ENCODE peak calls at places on chromosomes 13 and 19, in seven cellular contexts. F is breast epithelium, E is tibial artery, O is foreskin fibroblast, D is heart left ventricle, I is HFFc6, K is PC-9. H is an unnamed sample.

GRCh38 chr19:48480151-48480475 is 10.9 kb downstream of the CYTH2 start:
- DNase-seq in F (no peak), O (peak; percentile 73), K (no peak), I (no peak), E (peak; percentile 87), D (peak; percentile 82), H (no peak)

GRCh38 chr19:10830941-10831779 is 4.9 kb downstream of the TMED1 start:
- DNase-seq in F (no peak), D (no peak), K (no peak), E (no peak), O (no peak), I (no peak), H (no peak)

GRCh38 chr19:51485960-51486359 is 7.6 kb downstream of the CEACAM18 start:
- DNase-seq in I (no peak), K (no peak), O (no peak), F (no peak), D (no peak), E (no peak), H (no peak)

GRCh38 chr13:90321281-90321931 is 1026.1 kb upstream of the MIR17HG start:
- DNase-seq in D (no peak), F (no peak), I (no peak), K (no peak), O (no peak), E (no peak), H (no peak)

GRCh38 chr19:8042900-8043299 is 9.7 kb upstream of the CCL25 start:
- DNase-seq in I (no peak), O (no peak), K (no peak), D (no peak), E (no peak), F (no peak), H (peak; percentile 2)

GRCh38 chr13:43448605-43449004 is 338.2 kb downstream of the ENOX1 start:
- DNase-seq in K (no peak), F (no peak), O (no peak), E (no peak), D (no peak), I (no peak), H (no peak)

GRCh38 chr19:49116544-49116943 is 2.4 kb downstream of the LIN7B start:
- DNase-seq in F (no peak), E (no peak), O (no peak), K (no peak), I (no peak), D (no peak), H (no peak)

GRCh38 chr13:38239874-38240273 is 109.8 kb upstream of the UFM1 start:
- DNase-seq in I (no peak), E (no peak), O (no peak), D (no peak), K (no peak), F (no peak), H (no peak)

GRCh38 chr19:42400404-42400803 is 10.3 kb upstream of the CNFN start:
- DNase-seq in I (no peak), F (no peak), E (no peak), K (no peak), O (no peak), D (no peak), H (no peak)

GRCh38 chr13:48412881-48413351 is at the start of gene LPAR6:
- DNase-seq in E (no peak), O (peak; percentile 70), I (peak; percentile 51), D (no peak), K (no peak), F (no peak), H (no peak)

GRCh38 chr19:12611361-12611699 is 610 bp downstream of the ZNF791 start:
- DNase-seq in D (peak; percentile 69), O (peak; percentile 84), I (peak; percentile 77), K (peak; percentile 42), E (peak; percentile 92), F (peak; percentile 76), H (peak; percentile 63)

GRCh38 chr13:92578358-92578757 is 648.2 kb upstream of the GPC6 start:
- DNase-seq in I (no peak), K (no peak), F (no peak), D (no peak), O (no peak), E (no peak), H (no peak)

GRCh38 chr13:61880576-61881283 is 465.1 kb upstream of the PCDH20 start:
- DNase-seq in K (peak; percentile 8), I (no peak), O (no peak), F (no peak), E (no peak), D (no peak), H (no peak)

GRCh38 chr19:16381756-16382401 is 57.3 kb downstream of the KLF2 start:
- DNase-seq in K (no peak), F (peak; percentile 39), E (peak; percentile 99), D (peak; percentile 85), O (peak; percentile 30), I (no peak), H (no peak)

GRCh38 chr19:46546194-46546896 is 50.7 kb upstream of the PNMA8B start:
- DNase-seq in O (peak; percentile 62), E (no peak), F (peak; percentile 41), K (peak; percentile 61), I (peak; percentile 14), D (no peak), H (no peak)

GRCh38 chr19:5644051-5644450 is 21.2 kb downstream of the SAFB start:
- DNase-seq in D (no peak), F (no peak), K (no peak), E (no peak), O (peak; percentile 48), I (peak; percentile 27), H (no peak)

GRCh38 chr13:78603240-78603947 is at the start of gene POU4F1:
- DNase-seq in F (no peak), O (peak; percentile 51), I (no peak), K (no peak), D (no peak), E (no peak), H (no peak)

GRCh38 chr13:113862766-113863510 is 938 bp downstream of the GAS6 start:
- DNase-seq in D (peak; percentile 78), K (peak; percentile 52), I (no peak), F (peak; percentile 72), E (peak; percentile 82), O (peak; percentile 59), H (no peak)

GRCh38 chr13:113861433-113862030 is 2.3 kb downstream of the GAS6 start:
- DNase-seq in E (peak; percentile 57), K (no peak), I (peak; percentile 81), O (peak; percentile 83), F (peak; percentile 59), D (peak; percentile 65), H (no peak)

GRCh38 chr13:113864303-113864890 is 521 bp upstream of the GAS6 start:
- DNase-seq in O (peak; percentile 47), F (peak; percentile 15), E (peak; percentile 60), I (peak; percentile 39), D (no peak), K (no peak), H (no peak)

GRCh38 chr13:113862191-113862765 is 1.6 kb downstream of the GAS6 start:
- DNase-seq in F (peak; percentile 24), I (peak; percentile 63), E (peak; percentile 65), D (peak; percentile 61), O (peak; percentile 48), K (no peak), H (no peak)

GRCh38 chr13:113863511-113864302 is at the start of gene GAS6:
- DNase-seq in O (peak; percentile 84), E (peak; percentile 86), F (peak; percentile 38), D (peak; percentile 87), I (peak; percentile 46), K (peak; percentile 60), H (peak; percentile 73)
- TF ChIP-seq CTCF in O (peak; percentile 5), E (no peak), F (no peak), D (no peak), I (peak; percentile 59), K (no peak), H (no peak)

GRCh38 chr13:85896516-85897450 is 97.6 kb upstream of the SLITRK6 start:
- DNase-seq in K (no peak), I (no peak), E (no peak), O (no peak), F (no peak), D (no peak), H (no peak)
- TF ChIP-seq CTCF in K (peak; percentile 50), I (peak; percentile 33), E (no peak), O (no peak), F (no peak), D (no peak), H (peak; percentile 9)

GRCh38 chr13:112103260-112103843 is 36.4 kb downstream of the SOX1 start:
- DNase-seq in O (no peak), I (no peak), E (peak; percentile 25), K (no peak), F (no peak), D (no peak), H (no peak)

GRCh38 chr13:112104873-112105234 is 37.9 kb downstream of the SOX1 start:
- DNase-seq in D (no peak), E (no peak), O (no peak), F (no peak), I (no peak), K (no peak), H (no peak)

GRCh38 chr13:112101360-112101930 is 34.5 kb downstream of the SOX1 start:
- DNase-seq in F (no peak), E (no peak), D (no peak), I (no peak), O (no peak), K (no peak), H (no peak)

GRCh38 chr13:112103971-112104872 is 37.3 kb downstream of the SOX1 start:
- DNase-seq in D (no peak), E (no peak), O (no peak), K (no peak), F (no peak), I (no peak), H (no peak)

GRCh38 chr13:112102243-112102642 is 35.3 kb downstream of the SOX1 start:
- DNase-seq in O (no peak), F (no peak), D (no peak), K (no peak), E (peak; percentile 11), I (no peak), H (no peak)
- TF ChIP-seq CTCF in O (no peak), F (no peak), D (no peak), K (no peak), E (no peak), I (no peak), H (peak; percentile 3)

DNA sequence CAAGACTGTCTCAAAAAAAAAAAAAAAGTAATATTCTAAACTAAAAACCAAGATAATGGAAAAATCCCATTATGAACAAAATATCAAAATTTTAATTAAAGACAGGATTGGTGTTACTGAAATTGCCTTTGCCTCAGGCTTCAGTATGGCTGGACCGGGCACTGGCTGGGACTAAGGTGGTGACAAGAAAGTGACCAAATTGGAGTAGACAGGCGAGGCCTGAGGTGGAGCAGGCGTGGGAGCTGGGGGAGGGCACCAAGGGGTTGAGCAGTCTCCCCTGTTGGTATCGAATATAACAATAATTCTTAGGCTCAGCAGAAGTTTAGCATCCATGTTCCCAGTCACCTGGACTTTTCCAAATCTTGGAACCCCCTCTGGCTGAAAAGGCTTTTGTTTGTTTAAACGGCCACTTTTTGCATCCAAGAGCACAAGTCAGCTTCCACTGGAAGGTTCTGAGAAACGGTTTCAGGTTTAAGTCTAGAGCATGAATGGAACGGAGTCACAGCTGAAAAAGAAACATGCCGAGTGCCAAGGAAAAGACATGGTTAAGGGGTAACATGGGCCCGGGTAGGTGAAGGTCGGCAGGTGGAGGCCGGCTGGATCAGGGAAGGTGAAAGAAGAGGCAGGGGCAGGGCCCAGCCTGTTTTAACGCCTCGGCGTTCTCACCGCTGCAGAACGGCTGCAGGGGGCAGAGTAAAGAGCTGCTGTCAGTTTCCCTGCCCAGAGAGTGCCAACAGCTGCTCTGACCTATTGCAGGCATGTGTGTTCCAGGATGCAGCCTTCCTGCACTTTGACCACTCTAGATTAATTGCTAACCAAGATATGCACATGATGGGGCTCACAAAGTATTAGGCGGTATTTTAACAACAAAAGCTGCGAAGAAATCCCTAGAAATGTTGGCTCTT is 104.4 kb downstream of the TM9SF2 start:
- DNase-seq in E (peak; percentile 80), F (no peak), K (peak; percentile 28), I (no peak), O (peak; percentile 60), D (no peak), H (no peak)
- TF ChIP-seq CTCF in E (peak; percentile 20), F (no peak), K (no peak), I (peak; percentile 31), O (no peak), D (no peak), H (no peak)

H was measured in D721Med.